ENCODE peak calls at places on chromosomes 6 and 20, in four cellular contexts. Y is thoracic aorta, Z is Daoy, E is kidney tubule cell. H is an unnamed sample.

GRCh38 chr6:7911345-7911725 is 747 bp upstream of the TXNDC5 start:
- DNase-seq in Y (no peak), Z (no peak), E (peak; percentile 35), H (no peak)

GRCh38 chr6:31881136-31881859 is 2.5 kb upstream of the SLC44A4 start:
- DNase-seq in Y (no peak), Z (no peak), E (no peak), H (no peak)

GRCh38 chr6:151808331-151809241 is 1.1 kb downstream of the ESR1 start:
- DNase-seq in Y (no peak), Z (peak; percentile 3), E (no peak), H (no peak)

GRCh38 chr6:38586992-38587391 is 52.7 kb downstream of the BTBD9 start:
- DNase-seq in Y (no peak), Z (no peak), E (no peak), H (no peak)

GRCh38 chr6:25314776-25315175 is 35.6 kb downstream of the CARMIL1 start:
- DNase-seq in Y (no peak), Z (no peak), E (no peak), H (no peak)

GRCh38 chr6:110612298-110612697 is 135.9 kb upstream of the SLC22A16 start:
- DNase-seq in Y (no peak), Z (no peak), E (no peak), H (no peak)

GRCh38 chr6:117449549-117450439 is 24.1 kb upstream of the ROS1 start:
- DNase-seq in Y (peak; percentile 9), Z (peak; percentile 75), E (peak; percentile 75), H (peak; percentile 48)

GRCh38 chr6:112571486-112571885 is 224.4 kb downstream of the RFPL4B start:
- DNase-seq in Y (no peak), Z (no peak), E (no peak), H (no peak)

GRCh38 chr20:6466065-6466810 is 301.2 kb upstream of the BMP2 start:
- DNase-seq in Y (no peak), Z (no peak), E (no peak), H (no peak)

GRCh38 chr6:157840776-157841175 is 17.7 kb downstream of the SNX9 start:
- DNase-seq in Y (no peak), Z (peak; percentile 48), E (peak; percentile 92), H (no peak)

GRCh38 chr20:57263767-57264150 is 2.7 kb downstream of the BMP7 start:
- DNase-seq in Y (no peak), Z (no peak), E (no peak), H (no peak)

GRCh38 chr6:152094992-152095592 is 287.6 kb downstream of the ESR1 start:
- DNase-seq in Y (peak; percentile 92), Z (peak; percentile 91), E (peak; percentile 99), H (peak; percentile 48)

GRCh38 chr6:26613717-26614683 is 17.2 kb downstream of the ABT1 start:
- DNase-seq in Y (no peak), Z (no peak), E (peak; percentile 6), H (no peak)

GRCh38 chr20:57065646-57066045 is 200.8 kb downstream of the BMP7 start:
- DNase-seq in Y (no peak), Z (peak; percentile 41), E (no peak), H (no peak)

GRCh38 chr6:152423216-152424103 is 213.7 kb downstream of the SYNE1 start:
- DNase-seq in Y (no peak), Z (no peak), E (no peak), H (no peak)

GRCh38 chr6:1901556-1901955 is 291.8 kb downstream of the FOXC1 start:
- DNase-seq in Y (no peak), Z (peak; percentile 27), E (peak; percentile 85), H (no peak)

GRCh38 chr6:170049641-170050491 is 241.0 kb downstream of the DLL1 start:
- DNase-seq in Y (no peak), Z (peak; percentile 62), E (no peak), H (peak; percentile 56)

GRCh38 chr6:25303234-25303633 is 24.1 kb downstream of the CARMIL1 start:
- DNase-seq in Y (no peak), Z (no peak), E (no peak), H (no peak)

GRCh38 chr20:13741879-13742278 is 42.8 kb downstream of the ESF1 start:
- DNase-seq in Y (no peak), Z (no peak), E (no peak), H (no peak)

GRCh38 chr6:110188791-110189190 is 8.6 kb downstream of the CDC40 start:
- DNase-seq in Y (no peak), Z (no peak), E (peak; percentile 85), H (no peak)

GRCh38 chr6:19613678-19614077 is 223.5 kb upstream of the ID4 start:
- DNase-seq in Y (no peak), Z (no peak), E (peak; percentile 17), H (no peak)

GRCh38 chr20:5127204-5127858 is 523 bp downstream of the CDS2 start:
- DNase-seq in Y (peak; percentile 12), Z (peak; percentile 70), E (peak; percentile 75), H (no peak)

GRCh38 chr6:25504661-25505060 is 147.4 kb upstream of the SCGN start:
- DNase-seq in Y (no peak), Z (peak; percentile 48), E (no peak), H (no peak)

GRCh38 chr6:6837541-6838080 is 249.1 kb downstream of the LY86 start:
- DNase-seq in Y (no peak), Z (no peak), E (no peak), H (no peak)

GRCh38 chr6:170524188-170524535 is 28.9 kb downstream of the PSMB1 start:
- DNase-seq in Y (no peak), Z (no peak), E (no peak), H (no peak)

GRCh38 chr20:11867286-11867921 is 50.3 kb upstream of the BTBD3 start:
- DNase-seq in Y (no peak), Z (peak; percentile 5), E (no peak), H (no peak)

GRCh38 chr6:169825558-169826225 is 74.3 kb downstream of the ERMARD start:
- DNase-seq in Y (no peak), Z (no peak), E (no peak), H (no peak)

GRCh38 chr20:45432294-45432693 is 16.4 kb downstream of the PIGT start:
- DNase-seq in Y (no peak), Z (no peak), E (no peak), H (no peak)

H was measured in omental fat pad.